ENCODE peak calls at places on chromosomes 4 and X, in eight cellular contexts. One of them, this sample, is unnamed.

GRCh38 chr4:151310124-151310728 is 15.2 kb downstream of the SH3D19 start:
- DNase-seq in stimulated activated CD4-positive, alpha-beta T cell treated with anti-CD3 and anti-CD28 coated beads, Interleukin-4, amount 100 ng/mL, for 1 hour: no peak
- DNase-seq in activated T-helper 1 cell treated with Interleukin-2 at 50 U/mL for 16 hours: no peak
- DNase-seq in hypothalamus: no peak
- DNase-seq in heart right ventricle: no peak
- DNase-seq in posterior cingulate gyrus: no peak
- DNase-seq in MCF 10A: no peak
- DNase-seq in SK-N-SH: no peak
- DNase-seq in this sample: no peak

GRCh38 chr4:37001688-37002436 is 242.7 kb upstream of the NWD2 start:
- DNase-seq in posterior cingulate gyrus: no peak
- DNase-seq in activated T-helper 1 cell treated with Interleukin-2 at 50 U/mL for 16 hours: no peak
- DNase-seq in SK-N-SH: peak
- DNase-seq in heart right ventricle: no peak
- DNase-seq in hypothalamus: no peak
- DNase-seq in MCF 10A: no peak
- DNase-seq in stimulated activated CD4-positive, alpha-beta T cell treated with anti-CD3 and anti-CD28 coated beads, Interleukin-4, amount 100 ng/mL, for 1 hour: no peak
- DNase-seq in this sample: no peak

GRCh38 chr4:73103799-73104503 is 34.4 kb upstream of the COX18 start:
- DNase-seq in activated T-helper 1 cell treated with Interleukin-2 at 50 U/mL for 16 hours: no peak
- DNase-seq in MCF 10A: peak
- DNase-seq in posterior cingulate gyrus: no peak
- DNase-seq in hypothalamus: no peak
- DNase-seq in heart right ventricle: no peak
- DNase-seq in SK-N-SH: no peak
- DNase-seq in stimulated activated CD4-positive, alpha-beta T cell treated with anti-CD3 and anti-CD28 coated beads, Interleukin-4, amount 100 ng/mL, for 1 hour: no peak
- DNase-seq in this sample: no peak

GRCh38 chrX:119512145-119512800 is 44.0 kb downstream of the SLC25A5 start:
- DNase-seq in posterior cingulate gyrus: no peak
- DNase-seq in stimulated activated CD4-positive, alpha-beta T cell treated with anti-CD3 and anti-CD28 coated beads, Interleukin-4, amount 100 ng/mL, for 1 hour: no peak
- DNase-seq in MCF 10A: peak
- DNase-seq in heart right ventricle: peak
- DNase-seq in hypothalamus: peak
- DNase-seq in activated T-helper 1 cell treated with Interleukin-2 at 50 U/mL for 16 hours: no peak
- DNase-seq in SK-N-SH: peak
- DNase-seq in this sample: peak

GRCh38 chr4:101211146-101211553 is 136.2 kb downstream of the PPP3CA start:
- DNase-seq in heart right ventricle: no peak
- DNase-seq in activated T-helper 1 cell treated with Interleukin-2 at 50 U/mL for 16 hours: no peak
- DNase-seq in posterior cingulate gyrus: no peak
- DNase-seq in SK-N-SH: no peak
- DNase-seq in MCF 10A: peak
- DNase-seq in stimulated activated CD4-positive, alpha-beta T cell treated with anti-CD3 and anti-CD28 coated beads, Interleukin-4, amount 100 ng/mL, for 1 hour: no peak
- DNase-seq in hypothalamus: no peak
- DNase-seq in this sample: no peak

GRCh38 chr4:8688908-8689445 is 96.4 kb downstream of the CPZ start:
- DNase-seq in MCF 10A: no peak
- DNase-seq in hypothalamus: no peak
- DNase-seq in stimulated activated CD4-positive, alpha-beta T cell treated with anti-CD3 and anti-CD28 coated beads, Interleukin-4, amount 100 ng/mL, for 1 hour: no peak
- DNase-seq in posterior cingulate gyrus: no peak
- DNase-seq in heart right ventricle: no peak
- DNase-seq in activated T-helper 1 cell treated with Interleukin-2 at 50 U/mL for 16 hours: no peak
- DNase-seq in SK-N-SH: no peak
- DNase-seq in this sample: no peak

GRCh38 chrX:107669885-107670628 is 41.7 kb downstream of the PRPS1 start:
- DNase-seq in heart right ventricle: no peak
- DNase-seq in posterior cingulate gyrus: no peak
- DNase-seq in MCF 10A: no peak
- DNase-seq in hypothalamus: no peak
- DNase-seq in stimulated activated CD4-positive, alpha-beta T cell treated with anti-CD3 and anti-CD28 coated beads, Interleukin-4, amount 100 ng/mL, for 1 hour: no peak
- DNase-seq in SK-N-SH: no peak
- DNase-seq in activated T-helper 1 cell treated with Interleukin-2 at 50 U/mL for 16 hours: no peak
- DNase-seq in this sample: no peak

GRCh38 chrX:47743504-47743903 is 84.5 kb upstream of the UXT start:
- DNase-seq in heart right ventricle: no peak
- DNase-seq in stimulated activated CD4-positive, alpha-beta T cell treated with anti-CD3 and anti-CD28 coated beads, Interleukin-4, amount 100 ng/mL, for 1 hour: no peak
- DNase-seq in MCF 10A: peak
- DNase-seq in activated T-helper 1 cell treated with Interleukin-2 at 50 U/mL for 16 hours: no peak
- DNase-seq in SK-N-SH: no peak
- DNase-seq in posterior cingulate gyrus: no peak
- DNase-seq in hypothalamus: no peak
- DNase-seq in this sample: no peak

GRCh38 chr4:136713140-136713539 is 819.2 kb downstream of the PCDH18 start:
- DNase-seq in SK-N-SH: no peak
- DNase-seq in MCF 10A: peak
- DNase-seq in hypothalamus: no peak
- DNase-seq in activated T-helper 1 cell treated with Interleukin-2 at 50 U/mL for 16 hours: no peak
- DNase-seq in stimulated activated CD4-positive, alpha-beta T cell treated with anti-CD3 and anti-CD28 coated beads, Interleukin-4, amount 100 ng/mL, for 1 hour: no peak
- DNase-seq in posterior cingulate gyrus: no peak
- DNase-seq in heart right ventricle: no peak
- DNase-seq in this sample: no peak

GRCh38 chrX:71618303-71618721 is at the start of gene CXCR3:
- DNase-seq in hypothalamus: no peak
- DNase-seq in SK-N-SH: no peak
- DNase-seq in stimulated activated CD4-positive, alpha-beta T cell treated with anti-CD3 and anti-CD28 coated beads, Interleukin-4, amount 100 ng/mL, for 1 hour: peak
- DNase-seq in posterior cingulate gyrus: no peak
- DNase-seq in activated T-helper 1 cell treated with Interleukin-2 at 50 U/mL for 16 hours: peak
- DNase-seq in heart right ventricle: peak
- DNase-seq in MCF 10A: no peak
- DNase-seq in this sample: no peak

GRCh38 chrX:84216406-84216805 is 28.4 kb upstream of the RPS6KA6 start:
- DNase-seq in posterior cingulate gyrus: no peak
- DNase-seq in stimulated activated CD4-positive, alpha-beta T cell treated with anti-CD3 and anti-CD28 coated beads, Interleukin-4, amount 100 ng/mL, for 1 hour: no peak
- DNase-seq in MCF 10A: no peak
- DNase-seq in heart right ventricle: no peak
- DNase-seq in SK-N-SH: no peak
- DNase-seq in hypothalamus: no peak
- DNase-seq in activated T-helper 1 cell treated with Interleukin-2 at 50 U/mL for 16 hours: no peak
- DNase-seq in this sample: no peak

GRCh38 chr4:153471691-153472080 is 5.5 kb downstream of the TMEM131L start:
- DNase-seq in hypothalamus: no peak
- DNase-seq in activated T-helper 1 cell treated with Interleukin-2 at 50 U/mL for 16 hours: no peak
- DNase-seq in heart right ventricle: no peak
- DNase-seq in stimulated activated CD4-positive, alpha-beta T cell treated with anti-CD3 and anti-CD28 coated beads, Interleukin-4, amount 100 ng/mL, for 1 hour: peak
- DNase-seq in posterior cingulate gyrus: no peak
- DNase-seq in MCF 10A: peak
- DNase-seq in SK-N-SH: no peak
- DNase-seq in this sample: no peak

GRCh38 chr4:5041609-5042234 is 9.6 kb upstream of the STK32B start:
- DNase-seq in posterior cingulate gyrus: no peak
- DNase-seq in stimulated activated CD4-positive, alpha-beta T cell treated with anti-CD3 and anti-CD28 coated beads, Interleukin-4, amount 100 ng/mL, for 1 hour: no peak
- DNase-seq in hypothalamus: no peak
- DNase-seq in MCF 10A: no peak
- DNase-seq in activated T-helper 1 cell treated with Interleukin-2 at 50 U/mL for 16 hours: no peak
- DNase-seq in SK-N-SH: no peak
- DNase-seq in heart right ventricle: no peak
- DNase-seq in this sample: no peak

GRCh38 chr4:87659247-87659931 is 9.3 kb downstream of the DMP1 start:
- DNase-seq in posterior cingulate gyrus: no peak
- DNase-seq in SK-N-SH: no peak
- DNase-seq in stimulated activated CD4-positive, alpha-beta T cell treated with anti-CD3 and anti-CD28 coated beads, Interleukin-4, amount 100 ng/mL, for 1 hour: no peak
- DNase-seq in heart right ventricle: no peak
- DNase-seq in activated T-helper 1 cell treated with Interleukin-2 at 50 U/mL for 16 hours: no peak
- DNase-seq in MCF 10A: peak
- DNase-seq in hypothalamus: no peak
- DNase-seq in this sample: no peak

GRCh38 chr4:159242427-159242826 is 139.5 kb downstream of the RAPGEF2 start:
- DNase-seq in MCF 10A: no peak
- DNase-seq in stimulated activated CD4-positive, alpha-beta T cell treated with anti-CD3 and anti-CD28 coated beads, Interleukin-4, amount 100 ng/mL, for 1 hour: no peak
- DNase-seq in heart right ventricle: no peak
- DNase-seq in SK-N-SH: no peak
- DNase-seq in posterior cingulate gyrus: no peak
- DNase-seq in hypothalamus: no peak
- DNase-seq in activated T-helper 1 cell treated with Interleukin-2 at 50 U/mL for 16 hours: no peak
- DNase-seq in this sample: no peak

This sample was measured in anterior cingulate cortex.